ENCODE peak calls at places on chromosome 14, in eight cellular contexts. One of them, this sample, is unnamed.

GRCh38 chr14:105338392-105338791 is 23.8 kb downstream of the PACS2 start:
- DNase-seq in AG09309: no peak
- DNase-seq in NCI-H2029: no peak
- DNase-seq in HCT116: no peak
- DNase-seq in GF-D8: no peak
- DNase-seq in NT2/D1: no peak
- DNase-seq in progenitor cell of endocrine pancreas: no peak
- DNase-seq in retina: no peak
- DNase-seq in this sample: no peak

GRCh38 chr14:61461808-61462275 is 140.5 kb downstream of the PRKCH start:
- DNase-seq in AG09309: no peak
- DNase-seq in NCI-H2029: peak; percentile 88
- DNase-seq in HCT116: peak; percentile 34
- DNase-seq in GF-D8: no peak
- DNase-seq in NT2/D1: no peak
- DNase-seq in progenitor cell of endocrine pancreas: peak; percentile 21
- DNase-seq in retina: peak; percentile 81
- DNase-seq in this sample: peak; percentile 43

GRCh38 chr14:77058785-77059184 is 30.3 kb upstream of the IRF2BPL start:
- DNase-seq in AG09309: no peak
- DNase-seq in NCI-H2029: no peak
- DNase-seq in HCT116: no peak
- DNase-seq in GF-D8: no peak
- DNase-seq in NT2/D1: no peak
- DNase-seq in progenitor cell of endocrine pancreas: no peak
- DNase-seq in retina: no peak
- DNase-seq in this sample: no peak

GRCh38 chr14:53537421-53538315 is 384.5 kb upstream of the DDHD1 start:
- DNase-seq in AG09309: no peak
- DNase-seq in NCI-H2029: no peak
- DNase-seq in HCT116: no peak
- DNase-seq in GF-D8: no peak
- DNase-seq in NT2/D1: no peak
- DNase-seq in progenitor cell of endocrine pancreas: no peak
- DNase-seq in retina: no peak
- DNase-seq in this sample: no peak

GRCh38 chr14:77377502-77377844 is 294 bp downstream of the SAMD15 start:
- DNase-seq in AG09309: no peak
- DNase-seq in NCI-H2029: no peak
- DNase-seq in HCT116: no peak
- DNase-seq in GF-D8: no peak
- DNase-seq in NT2/D1: no peak
- DNase-seq in progenitor cell of endocrine pancreas: no peak
- DNase-seq in retina: no peak
- DNase-seq in this sample: no peak

GRCh38 chr14:71527807-71528206 is 404.4 kb upstream of the RGS6 start:
- DNase-seq in AG09309: no peak
- DNase-seq in NCI-H2029: no peak
- DNase-seq in HCT116: no peak
- DNase-seq in GF-D8: no peak
- DNase-seq in NT2/D1: no peak
- DNase-seq in progenitor cell of endocrine pancreas: no peak
- DNase-seq in retina: no peak
- DNase-seq in this sample: no peak

GRCh38 chr14:72607386-72608125 is 286.3 kb downstream of the DPF3 start:
- DNase-seq in AG09309: no peak
- DNase-seq in NCI-H2029: no peak
- DNase-seq in HCT116: no peak
- DNase-seq in GF-D8: no peak
- DNase-seq in NT2/D1: no peak
- DNase-seq in progenitor cell of endocrine pancreas: no peak
- DNase-seq in retina: no peak
- DNase-seq in this sample: peak; percentile 17

GRCh38 chr14:31283568-31284252 is 76.1 kb upstream of the HECTD1 start:
- DNase-seq in AG09309: no peak
- DNase-seq in NCI-H2029: peak; percentile 94
- DNase-seq in HCT116: no peak
- DNase-seq in GF-D8: peak; percentile 4
- DNase-seq in NT2/D1: no peak
- DNase-seq in progenitor cell of endocrine pancreas: no peak
- DNase-seq in retina: no peak
- DNase-seq in this sample: no peak

GRCh38 chr14:91244501-91244901 is at the start of gene GPR68:
- DNase-seq in AG09309: peak; percentile 62
- DNase-seq in NCI-H2029: no peak
- DNase-seq in HCT116: no peak
- DNase-seq in GF-D8: no peak
- DNase-seq in NT2/D1: no peak
- DNase-seq in progenitor cell of endocrine pancreas: no peak
- DNase-seq in retina: peak; percentile 75
- DNase-seq in this sample: peak; percentile 56

GRCh38 chr14:92215579-92215978 is 93.8 kb downstream of the CPSF2 start:
- DNase-seq in AG09309: no peak
- DNase-seq in NCI-H2029: no peak
- DNase-seq in HCT116: no peak
- DNase-seq in GF-D8: no peak
- DNase-seq in NT2/D1: no peak
- DNase-seq in progenitor cell of endocrine pancreas: no peak
- DNase-seq in retina: no peak
- DNase-seq in this sample: no peak

GRCh38 chr14:55976219-55976618 is 142.0 kb upstream of the PELI2 start:
- DNase-seq in AG09309: no peak
- DNase-seq in NCI-H2029: peak; percentile 89
- DNase-seq in HCT116: peak; percentile 4
- DNase-seq in GF-D8: no peak
- DNase-seq in NT2/D1: no peak
- DNase-seq in progenitor cell of endocrine pancreas: no peak
- DNase-seq in retina: no peak
- DNase-seq in this sample: no peak

GRCh38 chr14:59347511-59347900 is 117.7 kb downstream of the GPR135 start:
- DNase-seq in AG09309: no peak
- DNase-seq in NCI-H2029: no peak
- DNase-seq in HCT116: no peak
- DNase-seq in GF-D8: no peak
- DNase-seq in NT2/D1: no peak
- DNase-seq in progenitor cell of endocrine pancreas: no peak
- DNase-seq in retina: no peak
- DNase-seq in this sample: no peak

GRCh38 chr14:83133986-83134664 is 1600.5 kb upstream of the SEL1L start:
- DNase-seq in AG09309: no peak
- DNase-seq in NCI-H2029: no peak
- DNase-seq in HCT116: no peak
- DNase-seq in GF-D8: no peak
- DNase-seq in NT2/D1: no peak
- DNase-seq in progenitor cell of endocrine pancreas: no peak
- DNase-seq in retina: peak; percentile 35
- DNase-seq in this sample: no peak

GRCh38 chr14:78448483-78449094 is 278.4 kb downstream of the NRXN3 start:
- DNase-seq in AG09309: no peak
- DNase-seq in NCI-H2029: no peak
- DNase-seq in HCT116: peak; percentile 15
- DNase-seq in GF-D8: no peak
- DNase-seq in NT2/D1: peak; percentile 47
- DNase-seq in progenitor cell of endocrine pancreas: peak; percentile 60
- DNase-seq in retina: peak; percentile 68
- DNase-seq in this sample: peak; percentile 34

GRCh38 chr14:22973217-22974032 is 8.9 kb downstream of the AJUBA start:
- DNase-seq in AG09309: no peak
- DNase-seq in NCI-H2029: peak; percentile 86
- DNase-seq in HCT116: no peak
- DNase-seq in GF-D8: peak; percentile 7
- DNase-seq in NT2/D1: no peak
- DNase-seq in progenitor cell of endocrine pancreas: no peak
- DNase-seq in retina: peak; percentile 57
- DNase-seq in this sample: peak; percentile 66

GRCh38 chr14:61750708-61751474 is 11.3 kb upstream of the SNAPC1 start:
- DNase-seq in AG09309: no peak
- DNase-seq in NCI-H2029: peak; percentile 97
- DNase-seq in HCT116: peak; percentile 70
- DNase-seq in GF-D8: peak; percentile 51
- DNase-seq in NT2/D1: peak; percentile 18
- DNase-seq in progenitor cell of endocrine pancreas: no peak
- DNase-seq in retina: peak; percentile 79
- DNase-seq in this sample: peak; percentile 87

GRCh38 chr14:105519946-105520698 is 6.3 kb upstream of the TMEM121 start:
- DNase-seq in AG09309: no peak
- DNase-seq in NCI-H2029: no peak
- DNase-seq in HCT116: no peak
- DNase-seq in GF-D8: no peak
- DNase-seq in NT2/D1: no peak
- DNase-seq in progenitor cell of endocrine pancreas: no peak
- DNase-seq in retina: no peak
- DNase-seq in this sample: no peak

GRCh38 chr14:99728981-99729451 is 44.9 kb downstream of the CYP46A1 start:
- DNase-seq in AG09309: no peak
- DNase-seq in NCI-H2029: no peak
- DNase-seq in HCT116: no peak
- DNase-seq in GF-D8: no peak
- DNase-seq in NT2/D1: no peak
- DNase-seq in progenitor cell of endocrine pancreas: no peak
- DNase-seq in retina: peak; percentile 1
- DNase-seq in this sample: peak; percentile 37

GRCh38 chr14:38129705-38130104 is 78.0 kb upstream of the SSTR1 start:
- DNase-seq in AG09309: no peak
- DNase-seq in NCI-H2029: no peak
- DNase-seq in HCT116: no peak
- DNase-seq in GF-D8: no peak
- DNase-seq in NT2/D1: no peak
- DNase-seq in progenitor cell of endocrine pancreas: no peak
- DNase-seq in retina: no peak
- DNase-seq in this sample: no peak

GRCh38 chr14:26281280-26281998 is 316.4 kb downstream of the NOVA1 start:
- DNase-seq in AG09309: no peak
- DNase-seq in NCI-H2029: peak; percentile 72
- DNase-seq in HCT116: no peak
- DNase-seq in GF-D8: no peak
- DNase-seq in NT2/D1: no peak
- DNase-seq in progenitor cell of endocrine pancreas: no peak
- DNase-seq in retina: no peak
- DNase-seq in this sample: no peak

GRCh38 chr14:69319911-69320310 is 60.0 kb downstream of the GALNT16 start:
- DNase-seq in AG09309: no peak
- DNase-seq in NCI-H2029: no peak
- DNase-seq in HCT116: no peak
- DNase-seq in GF-D8: no peak
- DNase-seq in NT2/D1: no peak
- DNase-seq in progenitor cell of endocrine pancreas: no peak
- DNase-seq in retina: no peak
- DNase-seq in this sample: no peak

GRCh38 chr14:94930690-94931089 is 160.8 kb upstream of the GSC start:
- DNase-seq in AG09309: no peak
- DNase-seq in NCI-H2029: no peak
- DNase-seq in HCT116: no peak
- DNase-seq in GF-D8: no peak
- DNase-seq in NT2/D1: no peak
- DNase-seq in progenitor cell of endocrine pancreas: no peak
- DNase-seq in retina: no peak
- DNase-seq in this sample: no peak